ENCODE peak calls at places on chromosomes 5 and 9, in four cellular contexts. H, V, T and L are unnamed samples.

GRCh38 chr5:145495741-145496140 is 339.4 kb downstream of the PRELID2 start:
- DNase-seq in H (no peak), V (peak), T (no peak), L (no peak)

GRCh38 chr9:115593587-115594091 is 475.7 kb upstream of the TNC start:
- DNase-seq in H (no peak), V (no peak), T (no peak), L (no peak)

GRCh38 chr5:141094481-141095262 is at the start of gene PCDHB2:
- DNase-seq in H (peak), V (no peak), T (peak), L (peak)

GRCh38 chr9:109422641-109423040 is 75.5 kb downstream of the PTPN3 start:
- DNase-seq in H (no peak), V (no peak), T (no peak), L (no peak)

GRCh38 chr5:3268760-3269330 is 326.8 kb upstream of the IRX1 start:
- DNase-seq in H (no peak), V (no peak), T (no peak), L (no peak)

GRCh38 chr5:6108540-6108848 is 269.9 kb downstream of the MED10 start:
- DNase-seq in H (no peak), V (no peak), T (no peak), L (no peak)

GRCh38 chr9:124047106-124047716 is 35.6 kb downstream of the LHX2 start:
- DNase-seq in H (no peak), V (no peak), T (no peak), L (no peak)

GRCh38 chr9:108761530-108762347 is 94.0 kb downstream of the ACTL7B start:
- DNase-seq in H (peak), V (peak), T (no peak), L (peak)

GRCh38 chr5:108650997-108651396 is 96.7 kb upstream of the FER start:
- DNase-seq in H (no peak), V (no peak), T (no peak), L (no peak)

GRCh38 chr5:133246376-133247144 is 194.7 kb downstream of the HSPA4 start:
- DNase-seq in H (no peak), V (no peak), T (no peak), L (no peak)

GRCh38 chr5:871596-872298 is 20.9 kb downstream of the BRD9 start:
- DNase-seq in H (no peak), V (no peak), T (no peak), L (peak)

GRCh38 chr9:138080979-138081378 is 203.4 kb downstream of the CACNA1B start:
- DNase-seq in H (no peak), V (no peak), T (no peak), L (no peak)